ENCODE peak calls at places on chromosomes 7 and 10, in seven cellular contexts. One of them, this sample, is unnamed.

GRCh38 chr7:148813890-148814289 is 70.2 kb downstream of the EZH2 start:
- DNase-seq in left ventricle myocardium inferior: no peak
- DNase-seq in natural killer cell: no peak
- DNase-seq in body of pancreas: no peak
- DNase-seq in uterus: no peak
- DNase-seq in omental fat pad: no peak
- DNase-seq in GM23338: no peak
- DNase-seq in this sample: no peak

GRCh38 chr10:69651362-69651761 is 21.3 kb downstream of the FAM241B start:
- DNase-seq in left ventricle myocardium inferior: no peak
- DNase-seq in natural killer cell: no peak
- DNase-seq in body of pancreas: no peak
- DNase-seq in uterus: no peak
- DNase-seq in omental fat pad: no peak
- DNase-seq in GM23338: no peak
- DNase-seq in this sample: no peak

GRCh38 chr7:37921340-37921805 is 933 bp downstream of the EPDR1 start:
- DNase-seq in left ventricle myocardium inferior: peak
- DNase-seq in natural killer cell: no peak
- DNase-seq in body of pancreas: peak
- DNase-seq in uterus: peak
- DNase-seq in omental fat pad: no peak
- DNase-seq in GM23338: peak
- DNase-seq in this sample: no peak

GRCh38 chr10:12735843-12736462 is 265.6 kb downstream of the CCDC3 start:
- DNase-seq in left ventricle myocardium inferior: no peak
- DNase-seq in natural killer cell: no peak
- DNase-seq in body of pancreas: no peak
- DNase-seq in uterus: no peak
- DNase-seq in omental fat pad: no peak
- DNase-seq in GM23338: no peak
- DNase-seq in this sample: no peak

GRCh38 chr10:44956717-44957706 is 2.6 kb upstream of the RASSF4 start:
- DNase-seq in left ventricle myocardium inferior: no peak
- DNase-seq in natural killer cell: no peak
- DNase-seq in body of pancreas: peak
- DNase-seq in uterus: no peak
- DNase-seq in omental fat pad: no peak
- DNase-seq in GM23338: no peak
- DNase-seq in this sample: no peak

GRCh38 chr10:101155896-101156295 is 24.8 kb downstream of the TLX1 start:
- DNase-seq in left ventricle myocardium inferior: no peak
- DNase-seq in natural killer cell: no peak
- DNase-seq in body of pancreas: no peak
- DNase-seq in uterus: no peak
- DNase-seq in omental fat pad: no peak
- DNase-seq in GM23338: no peak
- DNase-seq in this sample: no peak

GRCh38 chr10:45581497-45582385 is 90.8 kb downstream of the ZFAND4 start:
- DNase-seq in left ventricle myocardium inferior: no peak
- DNase-seq in natural killer cell: no peak
- DNase-seq in body of pancreas: no peak
- DNase-seq in uterus: no peak
- DNase-seq in omental fat pad: no peak
- DNase-seq in GM23338: no peak
- DNase-seq in this sample: no peak

GRCh38 chr10:24438800-24439199 is 229.9 kb downstream of the KIAA1217 start:
- DNase-seq in left ventricle myocardium inferior: no peak
- DNase-seq in natural killer cell: no peak
- DNase-seq in body of pancreas: no peak
- DNase-seq in uterus: no peak
- DNase-seq in omental fat pad: no peak
- DNase-seq in GM23338: no peak
- DNase-seq in this sample: no peak

GRCh38 chr10:115022754-115023153 is 70.4 kb upstream of the ATRNL1 start:
- DNase-seq in left ventricle myocardium inferior: no peak
- DNase-seq in natural killer cell: no peak
- DNase-seq in body of pancreas: no peak
- DNase-seq in uterus: no peak
- DNase-seq in omental fat pad: no peak
- DNase-seq in GM23338: no peak
- DNase-seq in this sample: no peak

GRCh38 chr10:18594574-18595156 is 56.7 kb downstream of the NSUN6 start:
- DNase-seq in left ventricle myocardium inferior: no peak
- DNase-seq in natural killer cell: no peak
- DNase-seq in body of pancreas: no peak
- DNase-seq in uterus: no peak
- DNase-seq in omental fat pad: no peak
- DNase-seq in GM23338: peak
- DNase-seq in this sample: no peak
- TF ChIP-seq CTCF in left ventricle myocardium inferior: peak
- TF ChIP-seq CTCF in natural killer cell: no peak
- TF ChIP-seq CTCF in body of pancreas: no peak
- TF ChIP-seq CTCF in uterus: no peak
- TF ChIP-seq CTCF in omental fat pad: no peak
- TF ChIP-seq CTCF in GM23338: peak
- TF ChIP-seq CTCF in this sample: no peak

DNA sequence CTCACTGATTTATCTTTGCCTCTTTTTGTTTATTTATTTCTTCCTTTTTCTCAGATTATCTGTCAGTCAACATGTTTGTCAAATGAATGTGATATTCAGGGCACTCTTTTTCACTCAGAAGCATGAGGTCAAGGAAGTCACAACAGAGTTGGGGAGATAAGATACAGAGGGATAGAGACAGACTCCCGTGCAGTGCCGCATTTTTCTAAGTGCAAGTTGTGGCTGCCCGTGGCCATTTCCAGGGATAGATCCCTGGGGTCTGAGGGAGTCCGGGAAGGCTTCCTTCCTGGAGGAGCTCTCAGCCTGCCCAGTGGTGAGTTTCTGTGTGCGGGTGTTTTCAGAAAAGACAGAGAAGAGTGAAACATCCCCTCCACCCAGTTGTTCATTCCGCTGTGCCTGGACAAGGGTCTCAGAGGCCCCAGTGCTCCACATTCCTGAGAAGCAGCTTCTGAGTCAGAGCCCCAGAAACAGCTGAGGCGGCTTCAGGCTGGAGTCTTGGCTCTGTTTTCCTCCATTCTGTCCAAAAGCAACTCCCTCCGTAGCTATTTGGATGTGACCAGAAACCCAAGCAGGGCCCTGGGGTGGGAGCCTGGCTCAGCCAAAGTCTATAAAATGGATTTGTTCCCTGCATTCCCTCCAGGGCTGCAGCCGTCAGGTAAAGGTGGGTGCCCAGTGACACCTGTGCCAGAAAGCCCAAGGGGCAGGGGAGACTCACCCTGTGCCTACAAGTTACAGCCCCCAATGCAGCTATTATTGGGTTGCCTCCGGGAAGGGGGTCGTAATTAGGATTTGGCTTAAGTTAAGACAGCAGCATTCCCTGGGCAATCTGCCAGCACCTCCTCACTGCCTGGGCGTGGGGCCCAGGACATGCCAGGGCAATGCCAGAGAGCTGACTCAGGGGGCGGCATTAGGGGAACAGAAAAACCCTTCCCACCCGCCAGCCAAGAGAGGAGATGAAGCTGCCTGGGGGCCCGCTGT is 13.0 kb upstream of the CAMK2G start:
- DNase-seq in left ventricle myocardium inferior: peak
- DNase-seq in natural killer cell: no peak
- DNase-seq in body of pancreas: peak
- DNase-seq in uterus: peak
- DNase-seq in omental fat pad: peak
- DNase-seq in GM23338: no peak
- DNase-seq in this sample: no peak
- TF ChIP-seq CTCF in left ventricle myocardium inferior: peak
- TF ChIP-seq CTCF in natural killer cell: no peak
- TF ChIP-seq CTCF in body of pancreas: no peak
- TF ChIP-seq CTCF in uterus: no peak
- TF ChIP-seq CTCF in omental fat pad: no peak
- TF ChIP-seq CTCF in GM23338: no peak
- TF ChIP-seq CTCF in this sample: no peak

DNA sequence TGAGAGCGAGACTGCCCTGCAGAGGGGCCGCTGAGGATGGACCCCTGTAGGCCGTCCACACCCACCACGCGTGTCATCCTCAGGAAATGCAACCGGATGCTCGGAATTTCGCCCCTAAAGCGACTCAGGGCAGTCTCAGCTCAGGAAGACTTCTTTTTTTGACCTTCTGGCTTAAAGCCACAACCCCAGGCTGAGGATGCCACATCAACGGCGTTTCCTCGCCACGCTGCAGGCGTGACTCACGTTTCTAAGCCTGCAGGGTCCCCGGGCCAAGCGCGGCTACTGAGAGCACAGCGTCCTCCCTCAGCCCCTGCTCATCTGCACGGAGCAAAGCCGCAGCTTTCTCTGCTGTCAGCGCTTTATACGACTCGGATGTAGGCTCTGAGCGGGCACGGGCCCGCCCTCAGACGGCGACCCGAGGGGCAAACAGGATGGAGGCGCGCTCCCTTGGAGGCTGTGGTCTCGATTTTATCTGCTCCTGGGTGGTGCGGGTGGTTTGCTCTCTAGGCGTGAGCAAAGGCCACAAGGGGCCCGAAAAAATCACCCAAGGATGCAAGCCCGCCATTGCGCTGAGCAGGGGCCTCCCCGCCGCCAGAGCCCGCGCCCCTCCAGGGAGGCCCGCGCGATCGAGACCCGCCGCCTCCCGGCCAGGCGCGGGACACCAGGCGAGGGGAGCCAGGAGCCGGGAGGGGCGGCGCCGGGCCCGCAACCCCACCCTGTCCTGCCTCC is 726 bp upstream of the INSIG1 start:
- DNase-seq in left ventricle myocardium inferior: peak
- DNase-seq in natural killer cell: peak
- DNase-seq in body of pancreas: peak
- DNase-seq in uterus: peak
- DNase-seq in omental fat pad: no peak
- DNase-seq in GM23338: peak
- DNase-seq in this sample: no peak
- TF ChIP-seq CTCF in left ventricle myocardium inferior: peak
- TF ChIP-seq CTCF in natural killer cell: peak
- TF ChIP-seq CTCF in body of pancreas: peak
- TF ChIP-seq CTCF in uterus: peak
- TF ChIP-seq CTCF in omental fat pad: no peak
- TF ChIP-seq CTCF in GM23338: no peak
- TF ChIP-seq CTCF in this sample: no peak

GRCh38 chr10:66455304-66455703 is 470.5 kb upstream of the LRRTM3 start:
- DNase-seq in left ventricle myocardium inferior: no peak
- DNase-seq in natural killer cell: no peak
- DNase-seq in body of pancreas: no peak
- DNase-seq in uterus: no peak
- DNase-seq in omental fat pad: no peak
- DNase-seq in GM23338: no peak
- DNase-seq in this sample: no peak
- TF ChIP-seq CTCF in left ventricle myocardium inferior: no peak
- TF ChIP-seq CTCF in natural killer cell: no peak
- TF ChIP-seq CTCF in body of pancreas: no peak
- TF ChIP-seq CTCF in uterus: no peak
- TF ChIP-seq CTCF in omental fat pad: no peak
- TF ChIP-seq CTCF in GM23338: no peak
- TF ChIP-seq CTCF in this sample: no peak

DNA sequence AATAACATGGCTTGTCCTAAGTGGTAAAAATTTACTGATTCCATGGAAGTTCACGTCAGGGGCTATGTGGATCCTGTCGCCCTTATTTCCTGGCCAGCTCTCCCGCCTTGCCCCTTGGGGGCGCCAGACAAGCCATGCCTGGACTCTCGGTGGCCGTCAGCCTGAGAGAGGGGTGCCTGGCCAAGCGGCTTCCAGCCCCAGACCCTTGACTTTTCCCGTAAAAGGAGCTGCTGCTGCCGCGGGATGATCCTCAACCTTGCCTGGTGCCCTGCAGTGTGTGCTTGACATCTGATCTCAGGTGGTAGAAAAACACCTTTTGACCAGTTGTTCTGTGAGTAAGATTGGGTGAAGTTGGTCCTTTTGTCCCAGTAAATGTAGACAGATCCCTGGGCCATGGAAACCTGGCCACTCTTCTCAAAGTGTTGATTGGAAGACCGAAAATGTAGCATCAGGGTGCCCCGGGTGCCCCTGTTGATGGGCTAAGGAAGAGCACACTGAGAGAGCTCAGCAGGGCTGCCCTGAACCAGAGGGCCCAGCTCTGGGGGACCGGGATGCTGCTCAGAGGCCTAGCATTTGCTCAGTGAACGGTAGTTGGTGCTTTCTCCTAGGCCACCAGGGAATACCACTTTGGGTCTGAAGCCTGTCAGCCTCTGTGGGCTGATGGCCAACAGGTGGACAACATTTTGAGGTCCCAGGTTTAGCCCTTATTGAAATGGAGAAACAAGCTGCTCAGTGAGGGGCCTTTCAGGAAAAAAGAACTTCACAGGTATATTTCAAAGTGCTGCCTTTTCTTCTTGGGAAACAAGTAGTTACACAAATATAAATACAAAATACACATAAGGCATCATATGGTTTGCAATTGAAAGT is 162.5 kb downstream of the LRMDA start:
- DNase-seq in left ventricle myocardium inferior: no peak
- DNase-seq in natural killer cell: no peak
- DNase-seq in body of pancreas: no peak
- DNase-seq in uterus: no peak
- DNase-seq in omental fat pad: no peak
- DNase-seq in GM23338: peak
- DNase-seq in this sample: no peak
- TF ChIP-seq CTCF in left ventricle myocardium inferior: peak
- TF ChIP-seq CTCF in natural killer cell: no peak
- TF ChIP-seq CTCF in body of pancreas: no peak
- TF ChIP-seq CTCF in uterus: no peak
- TF ChIP-seq CTCF in omental fat pad: no peak
- TF ChIP-seq CTCF in GM23338: peak
- TF ChIP-seq CTCF in this sample: no peak

GRCh38 chr10:5584895-5585516 is 60.2 kb downstream of the CALML3 start:
- DNase-seq in left ventricle myocardium inferior: no peak
- DNase-seq in natural killer cell: no peak
- DNase-seq in body of pancreas: no peak
- DNase-seq in uterus: no peak
- DNase-seq in omental fat pad: no peak
- DNase-seq in GM23338: no peak
- DNase-seq in this sample: no peak

GRCh38 chr10:5585517-5586222 is 60.9 kb downstream of the CALML3 start:
- DNase-seq in left ventricle myocardium inferior: no peak
- DNase-seq in natural killer cell: no peak
- DNase-seq in body of pancreas: no peak
- DNase-seq in uterus: no peak
- DNase-seq in omental fat pad: no peak
- DNase-seq in GM23338: no peak
- DNase-seq in this sample: no peak

GRCh38 chr10:5581670-5582566 is 57.2 kb downstream of the CALML3 start:
- DNase-seq in left ventricle myocardium inferior: no peak
- DNase-seq in natural killer cell: no peak
- DNase-seq in body of pancreas: no peak
- DNase-seq in uterus: no peak
- DNase-seq in omental fat pad: no peak
- DNase-seq in GM23338: no peak
- DNase-seq in this sample: no peak

GRCh38 chr10:5583525-5584175 is 58.9 kb downstream of the CALML3 start:
- DNase-seq in left ventricle myocardium inferior: peak
- DNase-seq in natural killer cell: no peak
- DNase-seq in body of pancreas: peak
- DNase-seq in uterus: no peak
- DNase-seq in omental fat pad: no peak
- DNase-seq in GM23338: peak
- DNase-seq in this sample: no peak

DNA sequence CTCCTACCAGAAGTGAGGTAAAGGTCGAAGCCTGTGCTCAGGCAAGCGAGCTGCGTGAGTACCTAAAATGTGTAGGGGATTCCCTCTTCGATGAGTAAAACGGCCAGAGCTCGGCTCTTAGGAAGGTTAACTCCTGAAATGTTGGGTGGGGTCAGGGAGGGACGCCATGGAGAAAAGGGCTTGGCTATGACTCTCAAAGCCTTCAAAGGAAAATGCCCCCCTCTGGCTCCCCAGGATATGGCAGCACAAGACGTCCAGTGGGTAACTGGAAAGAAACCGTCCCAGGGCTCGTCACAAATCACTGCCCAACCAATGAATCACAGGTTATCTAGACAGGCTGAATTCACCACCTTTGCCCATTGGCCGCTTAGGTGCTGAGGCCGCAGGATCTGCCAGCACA is 58.0 kb downstream of the CALML3 start:
- DNase-seq in left ventricle myocardium inferior: no peak
- DNase-seq in natural killer cell: no peak
- DNase-seq in body of pancreas: no peak
- DNase-seq in uterus: no peak
- DNase-seq in omental fat pad: no peak
- DNase-seq in GM23338: peak
- DNase-seq in this sample: peak
- TF ChIP-seq CTCF in left ventricle myocardium inferior: no peak
- TF ChIP-seq CTCF in natural killer cell: no peak
- TF ChIP-seq CTCF in body of pancreas: no peak
- TF ChIP-seq CTCF in uterus: no peak
- TF ChIP-seq CTCF in omental fat pad: no peak
- TF ChIP-seq CTCF in GM23338: peak
- TF ChIP-seq CTCF in this sample: no peak